ENCODE peak calls at places on chromosome 5, in eight cellular contexts. One of them, this sample, is unnamed.

GRCh38 chr5:158967566-158967965 is 132.2 kb downstream of the EBF1 start:
- DNase-seq in tibial nerve: no peak
- DNase-seq in suprapubic skin: no peak
- DNase-seq in prostate gland: no peak
- DNase-seq in right lobe of liver: no peak
- DNase-seq in A549: peak
- DNase-seq in upper lobe of left lung: no peak
- DNase-seq in GM12891: no peak
- DNase-seq in this sample: no peak

GRCh38 chr5:65535529-65535987 is 27.4 kb downstream of the CENPK start:
- DNase-seq in tibial nerve: no peak
- DNase-seq in suprapubic skin: no peak
- DNase-seq in prostate gland: no peak
- DNase-seq in right lobe of liver: no peak
- DNase-seq in A549: no peak
- DNase-seq in upper lobe of left lung: no peak
- DNase-seq in GM12891: no peak
- DNase-seq in this sample: no peak

GRCh38 chr5:149264432-149265069 is 7.1 kb upstream of the AFAP1L1 start:
- DNase-seq in tibial nerve: no peak
- DNase-seq in suprapubic skin: no peak
- DNase-seq in prostate gland: peak
- DNase-seq in right lobe of liver: peak
- DNase-seq in A549: no peak
- DNase-seq in upper lobe of left lung: no peak
- DNase-seq in GM12891: no peak
- DNase-seq in this sample: no peak

GRCh38 chr5:171989276-171989675 is 17.2 kb downstream of the FBXW11 start:
- DNase-seq in tibial nerve: no peak
- DNase-seq in suprapubic skin: no peak
- DNase-seq in prostate gland: no peak
- DNase-seq in right lobe of liver: no peak
- DNase-seq in A549: no peak
- DNase-seq in upper lobe of left lung: no peak
- DNase-seq in GM12891: no peak
- DNase-seq in this sample: no peak

GRCh38 chr5:1731091-1731639 is 68.5 kb downstream of the MRPL36 start:
- DNase-seq in tibial nerve: no peak
- DNase-seq in suprapubic skin: no peak
- DNase-seq in prostate gland: peak
- DNase-seq in right lobe of liver: no peak
- DNase-seq in A549: no peak
- DNase-seq in upper lobe of left lung: no peak
- DNase-seq in GM12891: peak
- DNase-seq in this sample: no peak

GRCh38 chr5:167726641-167727040 is 564.8 kb upstream of the WWC1 start:
- DNase-seq in tibial nerve: no peak
- DNase-seq in suprapubic skin: no peak
- DNase-seq in prostate gland: no peak
- DNase-seq in right lobe of liver: no peak
- DNase-seq in A549: no peak
- DNase-seq in upper lobe of left lung: no peak
- DNase-seq in GM12891: no peak
- DNase-seq in this sample: no peak

GRCh38 chr5:102722930-102723329 is 32.2 kb upstream of the PAM start:
- DNase-seq in tibial nerve: no peak
- DNase-seq in suprapubic skin: no peak
- DNase-seq in prostate gland: no peak
- DNase-seq in right lobe of liver: no peak
- DNase-seq in A549: no peak
- DNase-seq in upper lobe of left lung: no peak
- DNase-seq in GM12891: no peak
- DNase-seq in this sample: no peak

GRCh38 chr5:79297661-79298060 is 61.7 kb downstream of the JMY start:
- DNase-seq in tibial nerve: no peak
- DNase-seq in suprapubic skin: no peak
- DNase-seq in prostate gland: no peak
- DNase-seq in right lobe of liver: no peak
- DNase-seq in A549: no peak
- DNase-seq in upper lobe of left lung: no peak
- DNase-seq in GM12891: no peak
- DNase-seq in this sample: no peak

GRCh38 chr5:176391479-176391878 is 2.9 kb downstream of the HIGD2A start:
- DNase-seq in tibial nerve: no peak
- DNase-seq in suprapubic skin: no peak
- DNase-seq in prostate gland: no peak
- DNase-seq in right lobe of liver: no peak
- DNase-seq in A549: no peak
- DNase-seq in upper lobe of left lung: no peak
- DNase-seq in GM12891: no peak
- DNase-seq in this sample: no peak
- TF ChIP-seq POLR2A in tibial nerve: no peak
- TF ChIP-seq POLR2A in suprapubic skin: no peak
- TF ChIP-seq POLR2A in prostate gland: no peak
- TF ChIP-seq POLR2A in right lobe of liver: no peak
- TF ChIP-seq POLR2A in A549: no peak
- TF ChIP-seq POLR2A in upper lobe of left lung: no peak
- TF ChIP-seq POLR2A in GM12891: no peak
- TF ChIP-seq POLR2A in this sample: no peak

GRCh38 chr5:36876389-36876964 is at the start of gene NIPBL:
- DNase-seq in tibial nerve: peak
- DNase-seq in suprapubic skin: peak
- DNase-seq in prostate gland: peak
- DNase-seq in right lobe of liver: peak
- DNase-seq in A549: peak
- DNase-seq in upper lobe of left lung: peak
- DNase-seq in GM12891: peak
- DNase-seq in this sample: peak
- TF ChIP-seq POLR2A in tibial nerve: peak
- TF ChIP-seq POLR2A in suprapubic skin: peak
- TF ChIP-seq POLR2A in prostate gland: peak
- TF ChIP-seq POLR2A in right lobe of liver: peak
- TF ChIP-seq POLR2A in A549: peak
- TF ChIP-seq POLR2A in upper lobe of left lung: no peak
- TF ChIP-seq POLR2A in GM12891: peak
- TF ChIP-seq POLR2A in this sample: peak

DNA sequence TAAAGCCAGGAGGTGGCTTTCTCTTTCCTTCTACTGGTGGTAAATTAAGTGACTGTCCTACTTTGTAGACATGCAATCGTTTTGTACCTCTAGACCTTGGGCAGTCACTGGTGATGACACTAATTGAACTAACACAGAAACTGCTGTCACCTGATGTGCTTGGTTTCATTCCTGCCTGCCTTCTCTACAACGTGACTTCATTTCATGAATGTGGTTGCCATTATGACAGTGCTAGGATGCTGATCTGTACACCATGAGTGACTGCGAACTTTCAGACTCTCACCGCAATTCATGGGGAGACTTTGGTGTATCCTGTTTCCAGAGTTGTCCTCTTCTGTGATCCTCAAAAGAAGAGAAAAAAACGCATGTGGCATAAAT is 47.5 kb downstream of the UBE2QL1 start:
- DNase-seq in tibial nerve: no peak
- DNase-seq in suprapubic skin: no peak
- DNase-seq in prostate gland: no peak
- DNase-seq in right lobe of liver: no peak
- DNase-seq in A549: no peak
- DNase-seq in upper lobe of left lung: no peak
- DNase-seq in GM12891: no peak
- DNase-seq in this sample: no peak
- TF ChIP-seq POLR2A in tibial nerve: no peak
- TF ChIP-seq POLR2A in suprapubic skin: no peak
- TF ChIP-seq POLR2A in prostate gland: no peak
- TF ChIP-seq POLR2A in right lobe of liver: no peak
- TF ChIP-seq POLR2A in A549: no peak
- TF ChIP-seq POLR2A in upper lobe of left lung: no peak
- TF ChIP-seq POLR2A in GM12891: no peak
- TF ChIP-seq POLR2A in this sample: no peak

DNA sequence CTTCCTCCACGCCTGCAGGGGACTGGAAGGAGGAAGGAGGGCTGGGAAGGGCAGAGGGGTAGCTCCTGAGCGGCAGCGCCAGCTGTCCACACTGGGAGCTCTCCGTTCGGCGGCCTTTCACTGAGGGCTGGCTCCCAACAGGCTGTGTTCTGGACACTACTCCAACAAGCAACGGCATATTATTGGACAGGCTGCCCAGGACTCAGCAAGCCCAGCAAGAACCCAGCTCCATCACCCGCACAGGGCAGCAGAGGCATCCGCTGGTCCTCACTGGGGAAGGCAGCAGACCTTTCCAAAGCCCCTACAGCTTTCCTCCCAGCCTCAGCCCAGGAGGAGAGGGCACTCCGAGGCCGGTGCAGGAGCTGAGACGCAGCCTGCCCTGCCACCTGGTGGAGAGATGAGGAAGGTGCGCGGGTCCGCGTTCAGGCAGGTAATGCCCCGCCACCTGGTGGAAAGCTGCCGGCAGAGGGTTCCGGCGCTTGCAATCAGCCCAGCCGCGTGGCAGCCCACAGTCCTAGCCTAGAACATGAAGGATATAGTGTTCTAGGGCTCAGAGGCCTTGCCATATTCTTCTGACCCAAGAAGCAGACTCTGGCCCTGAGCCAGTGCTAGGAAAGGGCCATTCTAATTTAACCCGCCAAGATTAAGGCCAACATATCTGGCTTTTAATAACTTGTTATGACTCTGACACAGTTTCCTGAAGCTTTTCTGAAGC is 74.4 kb downstream of the NRG2 start:
- DNase-seq in tibial nerve: peak
- DNase-seq in suprapubic skin: peak
- DNase-seq in prostate gland: peak
- DNase-seq in right lobe of liver: peak
- DNase-seq in A549: peak
- DNase-seq in upper lobe of left lung: peak
- DNase-seq in GM12891: peak
- DNase-seq in this sample: peak
- TF ChIP-seq POLR2A in tibial nerve: no peak
- TF ChIP-seq POLR2A in suprapubic skin: no peak
- TF ChIP-seq POLR2A in prostate gland: no peak
- TF ChIP-seq POLR2A in right lobe of liver: no peak
- TF ChIP-seq POLR2A in A549: no peak
- TF ChIP-seq POLR2A in upper lobe of left lung: no peak
- TF ChIP-seq POLR2A in GM12891: no peak
- TF ChIP-seq POLR2A in this sample: no peak

GRCh38 chr5:439636-440035 is 3.3 kb upstream of the EXOC3 start:
- DNase-seq in tibial nerve: no peak
- DNase-seq in suprapubic skin: peak
- DNase-seq in prostate gland: no peak
- DNase-seq in right lobe of liver: no peak
- DNase-seq in A549: no peak
- DNase-seq in upper lobe of left lung: no peak
- DNase-seq in GM12891: no peak
- DNase-seq in this sample: no peak
- TF ChIP-seq POLR2A in tibial nerve: no peak
- TF ChIP-seq POLR2A in suprapubic skin: no peak
- TF ChIP-seq POLR2A in prostate gland: no peak
- TF ChIP-seq POLR2A in right lobe of liver: no peak
- TF ChIP-seq POLR2A in A549: no peak
- TF ChIP-seq POLR2A in upper lobe of left lung: no peak
- TF ChIP-seq POLR2A in GM12891: no peak
- TF ChIP-seq POLR2A in this sample: no peak

GRCh38 chr5:155091063-155091648 is 77.6 kb downstream of the KIF4B start:
- DNase-seq in tibial nerve: no peak
- DNase-seq in suprapubic skin: no peak
- DNase-seq in prostate gland: no peak
- DNase-seq in right lobe of liver: no peak
- DNase-seq in A549: no peak
- DNase-seq in upper lobe of left lung: no peak
- DNase-seq in GM12891: no peak
- DNase-seq in this sample: no peak
- TF ChIP-seq POLR2A in tibial nerve: no peak
- TF ChIP-seq POLR2A in suprapubic skin: no peak
- TF ChIP-seq POLR2A in prostate gland: no peak
- TF ChIP-seq POLR2A in right lobe of liver: no peak
- TF ChIP-seq POLR2A in A549: no peak
- TF ChIP-seq POLR2A in upper lobe of left lung: no peak
- TF ChIP-seq POLR2A in GM12891: no peak
- TF ChIP-seq POLR2A in this sample: no peak